ENCODE peak calls at places on chromosomes 5 and 9, in five cellular contexts. One of them, this sample, is unnamed.

GRCh38 chr9:88782931-88783451 is 208.3 kb upstream of the S1PR3 start:
- DNase-seq in CD8-positive, alpha-beta memory T cell: no peak
- DNase-seq in CD8-positive, alpha-beta T cell: no peak
- DNase-seq in caudate nucleus: no peak
- DNase-seq in right lobe of liver: no peak
- DNase-seq in this sample: no peak

GRCh38 chr5:65739162-65739561 is 17.2 kb downstream of the NLN start:
- DNase-seq in CD8-positive, alpha-beta memory T cell: no peak
- DNase-seq in CD8-positive, alpha-beta T cell: no peak
- DNase-seq in caudate nucleus: no peak
- DNase-seq in right lobe of liver: no peak
- DNase-seq in this sample: no peak

GRCh38 chr5:56610093-56610698 is 205.2 kb upstream of the MAP3K1 start:
- DNase-seq in CD8-positive, alpha-beta memory T cell: no peak
- DNase-seq in CD8-positive, alpha-beta T cell: no peak
- DNase-seq in caudate nucleus: no peak
- DNase-seq in right lobe of liver: no peak
- DNase-seq in this sample: no peak

GRCh38 chr5:32331217-32331926 is 18.6 kb upstream of the MTMR12 start:
- DNase-seq in CD8-positive, alpha-beta memory T cell: no peak
- DNase-seq in CD8-positive, alpha-beta T cell: no peak
- DNase-seq in caudate nucleus: no peak
- DNase-seq in right lobe of liver: no peak
- DNase-seq in this sample: no peak

GRCh38 chr5:11564716-11565115 is 339.5 kb downstream of the CTNND2 start:
- DNase-seq in CD8-positive, alpha-beta memory T cell: no peak
- DNase-seq in CD8-positive, alpha-beta T cell: no peak
- DNase-seq in caudate nucleus: peak
- DNase-seq in right lobe of liver: no peak
- DNase-seq in this sample: no peak

GRCh38 chr9:19698960-19699359 is 89.9 kb downstream of the SLC24A2 start:
- DNase-seq in CD8-positive, alpha-beta memory T cell: no peak
- DNase-seq in CD8-positive, alpha-beta T cell: no peak
- DNase-seq in caudate nucleus: no peak
- DNase-seq in right lobe of liver: no peak
- DNase-seq in this sample: no peak

GRCh38 chr9:69054989-69055388 is 19.4 kb downstream of the FXN start:
- DNase-seq in CD8-positive, alpha-beta memory T cell: no peak
- DNase-seq in CD8-positive, alpha-beta T cell: no peak
- DNase-seq in caudate nucleus: no peak
- DNase-seq in right lobe of liver: no peak
- DNase-seq in this sample: no peak

GRCh38 chr9:73565833-73566465 is 414.3 kb downstream of the ANXA1 start:
- DNase-seq in CD8-positive, alpha-beta memory T cell: no peak
- DNase-seq in CD8-positive, alpha-beta T cell: no peak
- DNase-seq in caudate nucleus: peak
- DNase-seq in right lobe of liver: no peak
- DNase-seq in this sample: no peak

GRCh38 chr5:55860709-55861108 is 9.6 kb downstream of the IL31RA start:
- DNase-seq in CD8-positive, alpha-beta memory T cell: no peak
- DNase-seq in CD8-positive, alpha-beta T cell: no peak
- DNase-seq in caudate nucleus: no peak
- DNase-seq in right lobe of liver: no peak
- DNase-seq in this sample: no peak

GRCh38 chr5:1172007-1172581 is 29.3 kb upstream of the SLC6A19 start:
- DNase-seq in CD8-positive, alpha-beta memory T cell: no peak
- DNase-seq in CD8-positive, alpha-beta T cell: no peak
- DNase-seq in caudate nucleus: no peak
- DNase-seq in right lobe of liver: peak
- DNase-seq in this sample: no peak

GRCh38 chr5:173315495-173316352 is 12.5 kb downstream of the STC2 start:
- DNase-seq in CD8-positive, alpha-beta memory T cell: no peak
- DNase-seq in CD8-positive, alpha-beta T cell: no peak
- DNase-seq in caudate nucleus: no peak
- DNase-seq in right lobe of liver: no peak
- DNase-seq in this sample: no peak

GRCh38 chr5:35860686-35861085 is 4.0 kb downstream of the IL7R start:
- DNase-seq in CD8-positive, alpha-beta memory T cell: no peak
- DNase-seq in CD8-positive, alpha-beta T cell: no peak
- DNase-seq in caudate nucleus: no peak
- DNase-seq in right lobe of liver: no peak
- DNase-seq in this sample: no peak

GRCh38 chr5:119411935-119412623 is 40.2 kb upstream of the HSD17B4 start:
- DNase-seq in CD8-positive, alpha-beta memory T cell: peak
- DNase-seq in CD8-positive, alpha-beta T cell: peak
- DNase-seq in caudate nucleus: peak
- DNase-seq in right lobe of liver: peak
- DNase-seq in this sample: peak

GRCh38 chr5:122352331-122352730 is 40.3 kb downstream of the SNCAIP start:
- DNase-seq in CD8-positive, alpha-beta memory T cell: no peak
- DNase-seq in CD8-positive, alpha-beta T cell: no peak
- DNase-seq in caudate nucleus: no peak
- DNase-seq in right lobe of liver: no peak
- DNase-seq in this sample: no peak

GRCh38 chr5:129461816-129462396 is 1.8 kb downstream of the ADAMTS19 start:
- DNase-seq in CD8-positive, alpha-beta memory T cell: no peak
- DNase-seq in CD8-positive, alpha-beta T cell: no peak
- DNase-seq in caudate nucleus: no peak
- DNase-seq in right lobe of liver: no peak
- DNase-seq in this sample: no peak

GRCh38 chr5:74166064-74166463 is 474.5 kb downstream of the ENC1 start:
- DNase-seq in CD8-positive, alpha-beta memory T cell: no peak
- DNase-seq in CD8-positive, alpha-beta T cell: no peak
- DNase-seq in caudate nucleus: no peak
- DNase-seq in right lobe of liver: no peak
- DNase-seq in this sample: no peak

GRCh38 chr5:74164725-74165226 is 475.8 kb downstream of the ENC1 start:
- DNase-seq in CD8-positive, alpha-beta memory T cell: no peak
- DNase-seq in CD8-positive, alpha-beta T cell: no peak
- DNase-seq in caudate nucleus: no peak
- DNase-seq in right lobe of liver: no peak
- DNase-seq in this sample: no peak

GRCh38 chr5:74169704-74170103 is 470.8 kb downstream of the ENC1 start:
- DNase-seq in CD8-positive, alpha-beta memory T cell: no peak
- DNase-seq in CD8-positive, alpha-beta T cell: no peak
- DNase-seq in caudate nucleus: no peak
- DNase-seq in right lobe of liver: no peak
- DNase-seq in this sample: no peak

GRCh38 chr5:74167206-74167929 is 473.2 kb downstream of the ENC1 start:
- DNase-seq in CD8-positive, alpha-beta memory T cell: no peak
- DNase-seq in CD8-positive, alpha-beta T cell: no peak
- DNase-seq in caudate nucleus: no peak
- DNase-seq in right lobe of liver: no peak
- DNase-seq in this sample: no peak

DNA sequence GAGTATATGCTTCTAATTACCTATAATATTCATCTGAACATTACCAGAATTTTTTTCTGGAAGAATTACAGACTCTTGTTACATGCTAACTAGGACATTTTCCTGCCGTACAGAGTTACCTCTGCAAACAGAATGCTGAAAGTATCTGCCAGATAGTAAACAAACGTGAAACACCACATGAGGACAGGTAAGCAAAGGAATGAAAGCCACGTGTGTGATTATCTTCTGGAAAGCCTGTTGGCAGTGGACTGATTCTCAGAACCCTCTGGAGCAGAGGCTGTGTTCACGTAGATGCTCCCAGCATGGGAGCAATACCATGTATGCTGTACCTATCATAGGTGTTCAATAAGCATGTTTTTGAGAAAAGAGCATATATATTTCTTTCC is 472.6 kb downstream of the ENC1 start:
- DNase-seq in CD8-positive, alpha-beta memory T cell: no peak
- DNase-seq in CD8-positive, alpha-beta T cell: no peak
- DNase-seq in caudate nucleus: no peak
- DNase-seq in right lobe of liver: no peak
- DNase-seq in this sample: no peak
- H3K27ac ChIP-seq in CD8-positive, alpha-beta memory T cell: no peak
- H3K27ac ChIP-seq in CD8-positive, alpha-beta T cell: no peak
- H3K27ac ChIP-seq in caudate nucleus: no peak
- H3K27ac ChIP-seq in right lobe of liver: no peak
- H3K27ac ChIP-seq in this sample: no peak

DNA sequence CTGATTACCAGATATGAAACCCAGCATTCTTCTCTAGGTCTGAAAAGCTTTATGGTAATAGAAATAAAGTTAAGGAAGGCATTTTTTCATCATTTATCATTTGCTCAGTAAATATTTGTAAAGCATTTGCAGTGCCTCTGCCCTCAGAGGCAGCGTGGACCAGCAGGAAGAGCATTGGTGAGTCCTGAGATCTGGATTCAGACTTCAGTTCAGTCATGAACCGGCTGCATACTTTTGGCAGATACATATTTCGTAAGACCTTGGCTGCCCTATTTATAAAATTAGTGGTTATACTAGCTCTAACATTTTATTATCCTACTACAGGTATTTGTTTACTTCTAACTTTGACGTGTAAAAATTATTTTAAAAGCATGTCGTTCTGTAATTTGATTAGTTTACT is 102.0 kb downstream of the RPS23 start:
- DNase-seq in CD8-positive, alpha-beta memory T cell: no peak
- DNase-seq in CD8-positive, alpha-beta T cell: no peak
- DNase-seq in caudate nucleus: no peak
- DNase-seq in right lobe of liver: no peak
- DNase-seq in this sample: no peak
- H3K27ac ChIP-seq in CD8-positive, alpha-beta memory T cell: no peak
- H3K27ac ChIP-seq in CD8-positive, alpha-beta T cell: no peak
- H3K27ac ChIP-seq in caudate nucleus: no peak
- H3K27ac ChIP-seq in right lobe of liver: no peak
- H3K27ac ChIP-seq in this sample: no peak

GRCh38 chr9:136627703-136628102 is 35.0 kb upstream of the EGFL7 start:
- DNase-seq in CD8-positive, alpha-beta memory T cell: peak
- DNase-seq in CD8-positive, alpha-beta T cell: no peak
- DNase-seq in caudate nucleus: no peak
- DNase-seq in right lobe of liver: no peak
- DNase-seq in this sample: no peak

GRCh38 chr9:136624184-136624951 is 38.3 kb upstream of the EGFL7 start:
- DNase-seq in CD8-positive, alpha-beta memory T cell: no peak
- DNase-seq in CD8-positive, alpha-beta T cell: no peak
- DNase-seq in caudate nucleus: no peak
- DNase-seq in right lobe of liver: peak
- DNase-seq in this sample: no peak

GRCh38 chr9:136625101-136626065 is 37.3 kb upstream of the EGFL7 start:
- DNase-seq in CD8-positive, alpha-beta memory T cell: no peak
- DNase-seq in CD8-positive, alpha-beta T cell: no peak
- DNase-seq in caudate nucleus: peak
- DNase-seq in right lobe of liver: peak
- DNase-seq in this sample: no peak

GRCh38 chr9:136626740-136627642 is 35.7 kb upstream of the EGFL7 start:
- DNase-seq in CD8-positive, alpha-beta memory T cell: no peak
- DNase-seq in CD8-positive, alpha-beta T cell: no peak
- DNase-seq in caudate nucleus: no peak
- DNase-seq in right lobe of liver: peak
- DNase-seq in this sample: no peak

DNA sequence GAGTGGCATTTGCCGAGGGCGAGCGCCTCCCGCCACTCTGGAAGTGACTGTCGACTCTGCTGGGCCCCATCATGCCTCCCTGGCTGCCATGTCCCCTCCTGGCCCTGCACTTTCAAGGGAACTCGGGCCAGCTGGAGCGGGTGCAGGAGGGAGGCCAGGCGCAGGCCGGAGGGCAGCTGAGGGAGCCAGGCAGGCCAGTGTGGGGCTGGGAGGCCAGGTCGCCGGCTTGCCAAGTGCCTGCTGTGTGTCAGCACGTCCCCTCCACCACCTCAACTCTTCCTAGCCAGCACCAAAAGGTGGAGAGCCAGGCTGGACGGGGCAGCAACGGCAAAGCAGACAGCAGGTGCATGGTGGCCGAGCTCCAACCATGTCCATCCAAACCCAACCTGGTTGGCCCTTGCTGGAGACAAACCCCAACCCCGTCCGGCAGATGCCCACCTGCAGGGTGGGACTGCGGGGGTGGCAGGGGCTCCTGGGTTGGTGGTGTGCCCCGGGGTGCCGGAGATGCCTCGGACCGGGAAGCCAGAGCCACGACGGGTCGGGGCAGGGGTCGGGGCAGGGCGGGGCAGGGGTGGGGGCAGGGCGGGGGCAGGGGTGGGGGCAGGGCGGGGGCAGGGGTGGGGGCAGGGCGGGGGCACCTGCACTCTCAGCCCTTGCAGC is 36.5 kb upstream of the EGFL7 start:
- DNase-seq in CD8-positive, alpha-beta memory T cell: no peak
- DNase-seq in CD8-positive, alpha-beta T cell: no peak
- DNase-seq in caudate nucleus: no peak
- DNase-seq in right lobe of liver: peak
- DNase-seq in this sample: no peak
- H3K27ac ChIP-seq in CD8-positive, alpha-beta memory T cell: no peak
- H3K27ac ChIP-seq in CD8-positive, alpha-beta T cell: no peak
- H3K27ac ChIP-seq in caudate nucleus: no peak
- H3K27ac ChIP-seq in right lobe of liver: peak
- H3K27ac ChIP-seq in this sample: no peak

GRCh38 chr9:101481296-101481695 is 45.7 kb upstream of the ALDOB start:
- DNase-seq in CD8-positive, alpha-beta memory T cell: no peak
- DNase-seq in CD8-positive, alpha-beta T cell: no peak
- DNase-seq in caudate nucleus: no peak
- DNase-seq in right lobe of liver: no peak
- DNase-seq in this sample: no peak
- H3K27ac ChIP-seq in CD8-positive, alpha-beta memory T cell: no peak
- H3K27ac ChIP-seq in CD8-positive, alpha-beta T cell: no peak
- H3K27ac ChIP-seq in caudate nucleus: no peak
- H3K27ac ChIP-seq in right lobe of liver: no peak
- H3K27ac ChIP-seq in this sample: no peak

DNA sequence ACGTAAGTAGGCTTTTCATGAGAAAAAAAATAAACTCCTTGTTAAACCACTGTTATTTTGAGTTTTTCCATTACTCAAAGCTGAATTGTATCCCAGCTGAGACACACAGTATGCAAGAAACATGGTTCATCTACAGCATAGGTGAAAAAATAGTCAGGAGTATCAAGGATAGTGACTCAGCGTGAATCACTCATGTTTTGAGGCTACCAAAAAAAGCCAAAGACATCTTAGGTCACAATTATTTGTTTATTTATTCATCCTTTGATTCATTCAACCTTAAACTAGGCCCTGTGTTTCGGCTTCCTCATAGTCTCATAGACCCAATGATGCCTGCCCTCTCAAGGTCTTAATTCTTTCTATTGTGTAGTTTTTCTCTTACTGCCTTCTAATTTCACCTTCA is 32.9 kb upstream of the STX17 start:
- DNase-seq in CD8-positive, alpha-beta memory T cell: no peak
- DNase-seq in CD8-positive, alpha-beta T cell: no peak
- DNase-seq in caudate nucleus: no peak
- DNase-seq in right lobe of liver: no peak
- DNase-seq in this sample: no peak
- H3K27ac ChIP-seq in CD8-positive, alpha-beta memory T cell: no peak
- H3K27ac ChIP-seq in CD8-positive, alpha-beta T cell: no peak
- H3K27ac ChIP-seq in caudate nucleus: no peak
- H3K27ac ChIP-seq in right lobe of liver: no peak
- H3K27ac ChIP-seq in this sample: no peak

GRCh38 chr5:94853122-94853521 is 234.7 kb downstream of the SLF1 start:
- DNase-seq in CD8-positive, alpha-beta memory T cell: no peak
- DNase-seq in CD8-positive, alpha-beta T cell: no peak
- DNase-seq in caudate nucleus: no peak
- DNase-seq in right lobe of liver: no peak
- DNase-seq in this sample: no peak
- H3K27ac ChIP-seq in CD8-positive, alpha-beta memory T cell: no peak
- H3K27ac ChIP-seq in CD8-positive, alpha-beta T cell: no peak
- H3K27ac ChIP-seq in caudate nucleus: no peak
- H3K27ac ChIP-seq in right lobe of liver: no peak
- H3K27ac ChIP-seq in this sample: no peak

GRCh38 chr9:36207546-36208012 is 16.9 kb downstream of the CLTA start:
- DNase-seq in CD8-positive, alpha-beta memory T cell: no peak
- DNase-seq in CD8-positive, alpha-beta T cell: no peak
- DNase-seq in caudate nucleus: no peak
- DNase-seq in right lobe of liver: no peak
- DNase-seq in this sample: no peak
- H3K27ac ChIP-seq in CD8-positive, alpha-beta memory T cell: peak
- H3K27ac ChIP-seq in CD8-positive, alpha-beta T cell: peak
- H3K27ac ChIP-seq in caudate nucleus: peak
- H3K27ac ChIP-seq in right lobe of liver: no peak
- H3K27ac ChIP-seq in this sample: peak

This sample was measured in naive thymus-derived CD4-positive, alpha-beta T cell.